ENCODE peak calls at places on chromosomes 5 and 9, in seven cellular contexts. H is astrocyte of the spinal cord, R is cardiac fibroblast, X is IMR-90, Q is GM06990, V is nucleus accumbens, J is mesothelial cell of epicardium. U is an unnamed sample.

GRCh38 chr5:80041536-80041935 is 6.4 kb downstream of the THBS4 start:
- DNase-seq in H (no peak), R (no peak), X (no peak), Q (no peak), V (no peak), J (no peak), U (no peak)

GRCh38 chr5:145660897-145661650 is 174.1 kb downstream of the PRELID2 start:
- DNase-seq in H (no peak), R (peak; percentile 25), X (peak; percentile 60), Q (no peak), V (no peak), J (no peak), U (no peak)

GRCh38 chr9:137771580-137771979 is 106.0 kb upstream of the CACNA1B start:
- DNase-seq in H (no peak), R (no peak), X (no peak), Q (no peak), V (no peak), J (no peak), U (no peak)

GRCh38 chr5:171429543-171429910 is 10.1 kb downstream of the FGF18 start:
- DNase-seq in H (no peak), R (no peak), X (no peak), Q (no peak), V (no peak), J (peak; percentile 38), U (no peak)

GRCh38 chr5:142197098-142197497 is 88.5 kb downstream of the NDFIP1 start:
- DNase-seq in H (no peak), R (peak; percentile 32), X (peak; percentile 16), Q (no peak), V (no peak), J (no peak), U (no peak)

GRCh38 chr9:137753192-137753765 is 124.3 kb upstream of the CACNA1B start:
- DNase-seq in H (no peak), R (no peak), X (no peak), Q (no peak), V (no peak), J (no peak), U (no peak)

GRCh38 chr9:135282001-135282731 is 194.7 kb downstream of the OLFM1 start:
- DNase-seq in H (no peak), R (peak; percentile 41), X (no peak), Q (peak; percentile 28), V (peak; percentile 71), J (peak; percentile 76), U (no peak)

GRCh38 chr5:172502969-172503368 is 48.6 kb upstream of the SH3PXD2B start:
- DNase-seq in H (no peak), R (no peak), X (no peak), Q (no peak), V (no peak), J (peak; percentile 13), U (no peak)

GRCh38 chr5:103744159-103744558 is 181.6 kb upstream of the NUDT12 start:
- DNase-seq in H (peak; percentile 90), R (peak; percentile 71), X (peak; percentile 46), Q (no peak), V (no peak), J (no peak), U (no peak)

GRCh38 chr5:12399868-12400267 is 495.6 kb upstream of the CTNND2 start:
- DNase-seq in H (no peak), R (no peak), X (no peak), Q (no peak), V (no peak), J (no peak), U (no peak)

GRCh38 chr5:11377896-11378295 is 526.4 kb downstream of the CTNND2 start:
- DNase-seq in H (peak; percentile 43), R (no peak), X (no peak), Q (no peak), V (no peak), J (no peak), U (no peak)

GRCh38 chr5:34804398-34804797 is 34.6 kb upstream of the TTC23L start:
- DNase-seq in H (no peak), R (no peak), X (no peak), Q (no peak), V (no peak), J (no peak), U (no peak)

GRCh38 chr5:149289307-149289706 is 17.6 kb downstream of the AFAP1L1 start:
- DNase-seq in H (no peak), R (peak; percentile 35), X (peak; percentile 31), Q (no peak), V (no peak), J (no peak), U (no peak)

GRCh38 chr5:8842906-8843590 is 702.8 kb downstream of the SEMA5A start:
- DNase-seq in H (peak; percentile 23), R (peak; percentile 53), X (peak; percentile 60), Q (no peak), V (no peak), J (no peak), U (no peak)

GRCh38 chr9:135916998-135917397 is 9.7 kb upstream of the CAMSAP1 start:
- DNase-seq in H (no peak), R (no peak), X (no peak), Q (no peak), V (no peak), J (no peak), U (no peak)

GRCh38 chr5:122751293-122751753 is 23.6 kb upstream of the SNX2 start:
- DNase-seq in H (peak; percentile 82), R (peak; percentile 96), X (peak; percentile 17), Q (no peak), V (no peak), J (peak; percentile 57), U (no peak)

GRCh38 chr5:125036494-125036893 is 290.1 kb upstream of the ZNF608 start:
- DNase-seq in H (no peak), R (no peak), X (no peak), Q (no peak), V (no peak), J (no peak), U (no peak)

GRCh38 chr9:115591584-115591984 is 473.6 kb upstream of the TNC start:
- DNase-seq in H (peak; percentile 98), R (peak; percentile 100), X (peak; percentile 100), Q (peak; percentile 7), V (no peak), J (peak; percentile 56), U (peak; percentile 5)

GRCh38 chr5:104361932-104362331 is 799.3 kb upstream of the NUDT12 start:
- DNase-seq in H (no peak), R (no peak), X (no peak), Q (peak; percentile 20), V (no peak), J (no peak), U (no peak)

GRCh38 chr5:59169101-59169767 is 586.4 kb downstream of the RAB3C start:
- DNase-seq in H (no peak), R (no peak), X (no peak), Q (no peak), V (no peak), J (no peak), U (no peak)

GRCh38 chr5:6826756-6827155 is 113.5 kb downstream of the TENT4A start:
- DNase-seq in H (no peak), R (no peak), X (no peak), Q (no peak), V (no peak), J (no peak), U (no peak)

GRCh38 chr5:102545175-102545574 is 46.4 kb upstream of the SLCO6A1 start:
- DNase-seq in H (no peak), R (peak; percentile 31), X (no peak), Q (no peak), V (no peak), J (no peak), U (no peak)

GRCh38 chr9:110116543-110116885 is 91.4 kb downstream of the C9orf152 start:
- DNase-seq in H (peak; percentile 81), R (peak; percentile 99), X (peak; percentile 99), Q (no peak), V (no peak), J (no peak), U (no peak)

GRCh38 chr5:80284720-80285119 is 28.9 kb upstream of the SERINC5 start:
- DNase-seq in H (no peak), R (no peak), X (no peak), Q (no peak), V (no peak), J (no peak), U (no peak)

GRCh38 chr5:167743685-167744084 is 547.8 kb upstream of the WWC1 start:
- DNase-seq in H (peak; percentile 89), R (peak; percentile 86), X (peak; percentile 81), Q (no peak), V (no peak), J (no peak), U (no peak)

GRCh38 chr5:2201832-2202231 is 319.1 kb upstream of the IRX4 start:
- DNase-seq in H (no peak), R (no peak), X (no peak), Q (no peak), V (no peak), J (no peak), U (no peak)

U was measured in GM12878.